ENCODE peak calls at places on chromosome 16, in six cellular contexts. Q is GM12891, E is GM12878, Y is K562, K is H1, H is SK-N-SH. O is an unnamed sample.

GRCh38 chr16:89300976-89301360 is 83.5 kb downstream of the ZNF778 start:
- DNase-seq in Q (no peak), E (no peak), Y (no peak), K (no peak), H (no peak), O (no peak)

GRCh38 chr16:2243781-2244180 is 7.5 kb downstream of the DNASE1L2 start:
- DNase-seq in Q (no peak), E (no peak), Y (no peak), K (no peak), H (peak), O (no peak)

GRCh38 chr16:52543654-52544053 is 3.3 kb downstream of the TOX3 start:
- DNase-seq in Q (no peak), E (no peak), Y (no peak), K (no peak), H (no peak), O (no peak)

GRCh38 chr16:2194852-2195315 is 1.5 kb downstream of the CASKIN1 start:
- DNase-seq in Q (peak), E (peak), Y (peak), K (peak), H (peak), O (peak)

GRCh38 chr16:49000594-49000993 is 281.0 kb downstream of the CBLN1 start:
- DNase-seq in Q (no peak), E (no peak), Y (peak), K (no peak), H (no peak), O (no peak)

GRCh38 chr16:74053310-74053709 is 243.3 kb upstream of the PSMD7 start:
- DNase-seq in Q (no peak), E (no peak), Y (no peak), K (no peak), H (no peak), O (no peak)

GRCh38 chr16:27287051-27287811 is 18.7 kb upstream of the NSMCE1 start:
- DNase-seq in Q (no peak), E (no peak), Y (no peak), K (no peak), H (no peak), O (no peak)

GRCh38 chr16:7185689-7186088 is 147.0 kb upstream of the RBFOX1 start:
- DNase-seq in Q (no peak), E (no peak), Y (peak), K (no peak), H (no peak), O (no peak)

GRCh38 chr16:86391486-86391885 is 118.8 kb upstream of the FOXF1 start:
- DNase-seq in Q (no peak), E (no peak), Y (no peak), K (no peak), H (no peak), O (no peak)

GRCh38 chr16:68005786-68006286 is 6.6 kb upstream of the DPEP2 start:
- DNase-seq in Q (no peak), E (no peak), Y (no peak), K (no peak), H (no peak), O (no peak)
- TF ChIP-seq TAF1 in Q (no peak), E (no peak), Y (no peak), K (no peak), H (no peak), O (no peak)

GRCh38 chr16:11989238-11990160 is 13.0 kb downstream of the SNX29 start:
- DNase-seq in Q (no peak), E (no peak), Y (no peak), K (no peak), H (no peak), O (no peak)
- TF ChIP-seq TAF1 in Q (no peak), E (no peak), Y (no peak), K (no peak), H (no peak), O (no peak)

GRCh38 chr16:8229011-8229520 is 361.2 kb downstream of the TMEM114 start:
- DNase-seq in Q (no peak), E (no peak), Y (no peak), K (no peak), H (no peak), O (no peak)
- TF ChIP-seq TAF1 in Q (no peak), E (no peak), Y (no peak), K (no peak), H (no peak), O (no peak)

DNA sequence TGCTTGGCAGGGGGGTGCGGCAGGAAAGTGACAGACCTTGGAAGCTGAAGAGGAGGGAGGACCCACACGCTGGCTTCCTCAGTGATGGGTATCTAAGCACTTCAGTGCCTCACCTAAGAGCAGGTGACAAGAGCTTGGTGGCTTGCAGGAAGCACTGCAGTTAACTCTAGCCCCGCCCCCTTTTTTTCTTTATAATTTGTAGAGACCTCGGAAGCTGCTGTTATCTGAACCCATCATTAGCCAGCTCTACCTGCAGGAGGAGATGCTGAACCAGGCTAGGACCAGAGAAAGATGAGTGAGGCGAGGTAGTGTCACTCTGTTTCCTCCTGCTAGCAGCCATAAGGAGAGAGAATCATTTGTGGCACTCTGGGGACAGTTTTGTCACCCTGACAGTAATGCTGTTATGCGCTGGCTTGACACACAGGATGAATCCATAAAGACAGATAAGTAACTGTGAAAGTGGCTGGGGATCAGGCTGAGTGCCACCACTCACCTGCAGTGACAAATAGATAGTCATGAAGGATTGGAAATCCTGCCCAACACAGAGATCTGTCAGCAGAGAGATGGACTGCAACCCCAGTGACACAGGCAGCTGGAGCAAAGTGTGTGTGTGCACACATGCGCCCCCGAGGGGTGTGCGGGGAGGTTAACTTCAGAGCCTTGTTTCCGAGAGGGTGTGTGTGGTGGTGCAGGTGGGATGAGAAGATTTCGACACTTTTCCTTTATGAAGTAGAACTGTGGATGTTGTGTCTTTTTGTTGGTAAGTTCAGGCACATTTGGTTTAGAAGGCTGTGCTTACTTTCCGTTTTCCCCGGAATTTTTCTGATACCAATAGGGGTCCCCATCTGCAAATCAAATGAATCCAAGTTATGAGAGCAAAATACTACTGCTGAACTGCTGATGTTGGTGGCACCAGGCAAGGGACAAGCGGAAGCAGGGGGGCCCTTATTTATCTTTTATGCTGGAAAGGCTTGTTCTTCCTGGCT is 223.9 kb downstream of the IRX3 start:
- DNase-seq in Q (no peak), E (no peak), Y (no peak), K (peak), H (no peak), O (no peak)
- TF ChIP-seq TAF1 in Q (no peak), E (no peak), Y (no peak), K (no peak), H (no peak), O (no peak)

GRCh38 chr16:4003576-4003975 is 112.7 kb downstream of the ADCY9 start:
- DNase-seq in Q (no peak), E (no peak), Y (no peak), K (no peak), H (no peak), O (no peak)
- TF ChIP-seq TAF1 in Q (no peak), E (no peak), Y (no peak), K (no peak), H (no peak), O (no peak)

DNA sequence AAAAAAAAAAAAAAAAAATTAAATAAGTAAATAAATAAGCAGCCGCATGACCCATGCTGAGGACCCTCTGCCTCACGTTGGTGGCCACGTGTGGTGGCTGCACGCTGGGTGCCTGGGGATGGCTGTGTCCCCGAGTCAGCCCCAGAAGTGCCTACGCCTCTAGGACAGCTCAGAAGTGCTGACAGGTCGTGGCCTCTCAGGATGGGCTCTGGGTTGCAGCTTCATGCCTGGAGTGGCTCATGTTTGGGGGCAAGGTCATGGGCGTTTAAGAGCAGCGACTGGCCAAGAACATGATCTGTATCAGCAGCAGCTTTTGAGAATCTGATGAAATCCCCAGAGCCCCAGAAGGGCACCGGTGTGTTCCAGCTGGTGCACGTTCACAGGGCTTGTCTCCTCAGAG is 26.8 kb upstream of the CAPN15 start:
- DNase-seq in Q (no peak), E (no peak), Y (no peak), K (no peak), H (no peak), O (no peak)
- TF ChIP-seq TAF1 in Q (no peak), E (no peak), Y (no peak), K (no peak), H (no peak), O (no peak)

GRCh38 chr16:69309316-69309715 is 1.8 kb upstream of the VPS4A start:
- DNase-seq in Q (no peak), E (no peak), Y (no peak), K (no peak), H (no peak), O (no peak)
- TF ChIP-seq TAF1 in Q (no peak), E (no peak), Y (no peak), K (no peak), H (no peak), O (no peak)

O was measured in GM12892.